ENCODE peak calls at places on chromosome 6, in six cellular contexts. B is GM12865, U is astrocyte of the spinal cord, N is astrocyte of the cerebellum, I is A673, C is pancreas. W is an unnamed sample.

GRCh38 chr6:131250121-131250520 is 114.9 kb downstream of the AKAP7 start:
- DNase-seq in I (peak), C (peak), U (peak), N (peak), B (peak), W (peak)

GRCh38 chr6:16136536-16137450 is 7.9 kb downstream of the MYLIP start:
- DNase-seq in C (no peak), U (peak), I (no peak), N (peak), B (peak), W (peak)

GRCh38 chr6:109455161-109455501 is 441 bp downstream of the MICAL1 start:
- DNase-seq in B (peak), N (no peak), C (no peak), U (no peak), I (no peak), W (no peak)

GRCh38 chr6:116210750-116211425 is 43.0 kb downstream of the TSPYL4 start:
- DNase-seq in C (no peak), N (no peak), B (no peak), U (peak), I (no peak), W (no peak)

GRCh38 chr6:43796910-43797890 is 27.2 kb downstream of the VEGFA start:
- DNase-seq in U (no peak), C (no peak), I (no peak), N (no peak), B (no peak), W (no peak)

GRCh38 chr6:135087403-135087802 is 32.8 kb upstream of the HBS1L start:
- DNase-seq in U (no peak), B (peak), C (no peak), I (peak), N (no peak), W (no peak)

GRCh38 chr6:97726378-97726777 is 443.4 kb upstream of the MMS22L start:
- DNase-seq in U (no peak), I (no peak), B (no peak), C (no peak), N (no peak), W (no peak)

GRCh38 chr6:110325197-110325596 is 33.0 kb downstream of the METTL24 start:
- DNase-seq in C (peak), B (no peak), I (no peak), N (peak), U (peak), W (peak)

GRCh38 chr6:69018911-69019310 is 383.8 kb downstream of the ADGRB3 start:
- DNase-seq in U (no peak), I (no peak), B (no peak), N (no peak), C (no peak), W (no peak)

GRCh38 chr6:166365221-166365620 is 17.5 kb downstream of the MPC1 start:
- DNase-seq in N (peak), U (peak), C (no peak), B (no peak), I (peak), W (peak)

GRCh38 chr6:166364480-166364879 is 18.3 kb downstream of the MPC1 start:
- DNase-seq in B (no peak), U (no peak), I (no peak), C (no peak), N (no peak), W (no peak)

GRCh38 chr6:166361080-166361429 is 18.7 kb upstream of the SFT2D1 start:
- DNase-seq in U (peak), C (no peak), B (no peak), I (no peak), N (no peak), W (peak)

GRCh38 chr6:166355552-166355951 is 13.2 kb upstream of the SFT2D1 start:
- DNase-seq in B (no peak), N (no peak), I (no peak), U (no peak), C (no peak), W (no peak)

GRCh38 chr6:166360243-166361079 is 18.1 kb upstream of the SFT2D1 start:
- DNase-seq in I (no peak), N (no peak), U (peak), B (no peak), C (no peak), W (peak)
- H3K4me3 ChIP-seq in I (no peak), N (no peak), U (no peak), B (no peak), C (no peak), W (no peak)

GRCh38 chr6:96542702-96543101 is 20.2 kb upstream of the FHL5 start:
- DNase-seq in B (peak), C (no peak), U (no peak), N (no peak), I (peak), W (peak)
- TF ChIP-seq CTCF in B (peak), C (no peak), U (peak), N (peak), I (peak), W (peak)

DNA sequence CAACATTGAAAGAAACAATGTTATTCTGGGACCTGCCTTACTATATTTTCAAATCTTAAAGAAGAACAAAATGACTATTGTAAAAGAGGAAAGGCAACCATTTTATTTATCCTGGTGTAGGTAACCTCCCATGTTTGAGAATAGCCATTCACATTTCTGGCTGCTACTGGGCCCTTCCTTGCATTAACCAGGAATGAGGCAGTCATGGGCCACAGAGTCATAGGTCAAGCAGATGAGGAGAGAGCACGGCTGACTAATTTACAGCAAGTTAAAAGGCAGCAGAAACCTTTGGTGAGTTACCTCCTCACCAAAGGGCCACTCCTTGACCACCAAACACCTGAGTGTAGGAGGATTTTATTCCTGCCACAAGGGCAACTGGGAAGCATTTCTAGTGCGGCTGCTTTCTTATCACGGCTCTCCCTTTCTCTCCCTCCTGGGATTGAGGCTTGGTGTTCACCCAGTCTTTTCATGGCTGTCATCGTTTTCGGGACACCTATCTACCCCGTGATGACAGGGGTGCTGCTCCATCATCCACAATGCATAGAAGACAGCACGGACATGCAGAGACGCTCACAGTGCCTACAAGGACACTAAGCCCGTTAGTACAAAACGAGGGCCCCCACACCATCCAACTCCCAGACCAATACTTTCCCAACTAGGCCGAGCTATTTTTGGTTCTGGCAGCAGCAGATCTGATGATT is 4.4 kb upstream of the LAMA4 start:
- DNase-seq in B (no peak), N (no peak), U (no peak), I (no peak), C (no peak), W (peak)
- H3K4me3 ChIP-seq in B (no peak), N (no peak), U (no peak), I (no peak), C (no peak), W (no peak)

DNA sequence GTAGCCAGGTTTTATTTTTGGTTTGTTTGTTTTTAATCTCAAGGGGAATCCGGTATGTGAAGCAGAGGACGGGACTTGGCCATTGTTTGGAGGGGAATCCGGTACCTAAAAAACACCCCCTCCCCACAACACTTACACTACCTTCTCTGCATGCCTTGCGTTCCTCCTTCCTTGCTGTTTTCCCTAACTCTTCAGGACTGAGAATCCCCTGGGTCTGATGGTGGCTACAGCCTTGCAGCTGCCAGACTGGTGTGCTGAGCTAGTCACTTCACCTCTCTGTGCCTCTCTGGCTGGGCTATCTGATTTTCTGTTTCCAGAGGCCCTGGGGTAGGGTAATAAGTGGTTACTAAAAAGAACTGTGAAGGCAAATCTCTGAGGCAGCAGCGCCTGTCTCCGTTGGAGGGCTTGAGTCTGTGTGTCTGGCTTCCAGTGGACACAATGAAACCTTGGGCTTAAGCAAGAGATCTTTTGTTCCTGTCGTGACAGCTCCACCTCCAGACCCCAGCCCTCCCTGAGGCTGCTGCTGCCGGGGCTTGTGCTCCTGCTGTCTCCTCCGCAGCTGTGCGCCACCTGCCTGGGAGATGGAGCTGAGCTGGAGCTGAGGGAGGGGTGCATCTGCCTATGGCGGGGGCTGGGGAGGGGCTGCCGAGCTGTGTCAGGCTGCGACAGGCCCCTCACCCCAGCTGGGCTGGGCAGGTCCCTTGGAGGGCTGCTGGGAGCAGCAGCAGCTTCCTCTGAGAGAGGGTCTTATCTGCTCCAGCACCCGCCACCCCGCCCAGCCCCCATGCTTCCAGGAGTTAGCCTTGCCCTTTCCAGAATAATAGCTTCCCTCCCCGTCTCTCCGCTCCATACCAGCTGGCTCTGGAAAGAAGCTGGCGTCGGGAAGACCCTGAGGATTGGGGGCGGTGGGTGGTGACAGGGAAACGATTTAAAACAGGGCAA is 65.8 kb upstream of the CCDC167 start:
- DNase-seq in C (no peak), N (no peak), U (no peak), I (peak), B (peak), W (no peak)
- TF ChIP-seq CTCF in C (no peak), N (peak), U (peak), I (peak), B (no peak), W (no peak)

GRCh38 chr6:12751694-12752304 is 35.2 kb downstream of the PHACTR1 start:
- DNase-seq in I (peak), N (peak), B (peak), U (peak), C (peak), W (peak)

GRCh38 chr6:12750416-12750815 is 33.8 kb downstream of the PHACTR1 start:
- DNase-seq in C (no peak), B (no peak), I (no peak), U (no peak), N (no peak), W (no peak)

GRCh38 chr6:12749531-12750379 is 33.2 kb downstream of the PHACTR1 start:
- DNase-seq in U (no peak), N (no peak), C (no peak), I (no peak), B (no peak), W (no peak)

GRCh38 chr6:12748411-12748810 is 31.8 kb downstream of the PHACTR1 start:
- DNase-seq in C (no peak), I (no peak), B (no peak), N (no peak), U (no peak), W (no peak)

DNA sequence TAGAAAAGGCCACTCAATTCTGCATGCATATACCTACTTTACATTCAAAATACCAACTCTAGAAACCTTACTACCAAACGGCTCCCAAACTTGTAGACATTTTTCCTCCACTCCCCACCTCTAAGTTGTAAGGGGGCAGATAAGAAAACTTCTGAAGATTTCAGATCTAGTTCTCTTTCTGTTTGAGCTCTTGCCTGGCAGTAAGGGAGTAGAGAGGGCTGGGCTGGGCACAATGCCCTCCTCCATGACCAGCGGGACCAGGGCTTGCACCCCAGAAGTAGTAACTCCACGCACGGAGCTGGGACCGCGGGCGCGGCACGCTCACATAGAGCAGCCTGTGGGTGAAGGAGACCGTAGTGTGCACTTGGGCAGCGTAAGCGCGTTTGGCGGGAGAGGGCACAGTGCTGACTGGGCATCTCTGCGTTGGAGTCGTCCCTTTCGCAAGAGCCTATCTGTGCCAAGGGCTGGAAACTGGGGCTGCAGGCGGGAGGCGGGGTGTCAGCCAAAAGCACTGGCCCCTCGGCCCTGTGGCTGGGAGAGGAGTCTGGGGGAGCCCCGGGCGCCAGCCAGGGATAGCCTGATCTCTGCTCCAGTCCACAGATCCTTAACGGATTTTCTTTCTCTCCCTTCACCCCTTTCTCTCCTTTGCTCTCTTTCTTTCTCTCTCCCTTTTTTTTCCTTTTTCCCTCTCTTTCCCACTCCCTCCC is 32.4 kb downstream of the PHACTR1 start:
- DNase-seq in U (no peak), N (no peak), B (no peak), C (no peak), I (no peak), W (no peak)
- H3K4me3 ChIP-seq in U (no peak), N (peak), B (no peak), C (no peak), I (no peak), W (no peak)

GRCh38 chr6:11309947-11310665 is 77.6 kb upstream of the NEDD9 start:
- DNase-seq in C (no peak), U (no peak), I (no peak), B (no peak), N (no peak), W (peak)
- TF ChIP-seq CTCF in C (no peak), U (no peak), I (no peak), B (no peak), N (no peak), W (no peak)

DNA sequence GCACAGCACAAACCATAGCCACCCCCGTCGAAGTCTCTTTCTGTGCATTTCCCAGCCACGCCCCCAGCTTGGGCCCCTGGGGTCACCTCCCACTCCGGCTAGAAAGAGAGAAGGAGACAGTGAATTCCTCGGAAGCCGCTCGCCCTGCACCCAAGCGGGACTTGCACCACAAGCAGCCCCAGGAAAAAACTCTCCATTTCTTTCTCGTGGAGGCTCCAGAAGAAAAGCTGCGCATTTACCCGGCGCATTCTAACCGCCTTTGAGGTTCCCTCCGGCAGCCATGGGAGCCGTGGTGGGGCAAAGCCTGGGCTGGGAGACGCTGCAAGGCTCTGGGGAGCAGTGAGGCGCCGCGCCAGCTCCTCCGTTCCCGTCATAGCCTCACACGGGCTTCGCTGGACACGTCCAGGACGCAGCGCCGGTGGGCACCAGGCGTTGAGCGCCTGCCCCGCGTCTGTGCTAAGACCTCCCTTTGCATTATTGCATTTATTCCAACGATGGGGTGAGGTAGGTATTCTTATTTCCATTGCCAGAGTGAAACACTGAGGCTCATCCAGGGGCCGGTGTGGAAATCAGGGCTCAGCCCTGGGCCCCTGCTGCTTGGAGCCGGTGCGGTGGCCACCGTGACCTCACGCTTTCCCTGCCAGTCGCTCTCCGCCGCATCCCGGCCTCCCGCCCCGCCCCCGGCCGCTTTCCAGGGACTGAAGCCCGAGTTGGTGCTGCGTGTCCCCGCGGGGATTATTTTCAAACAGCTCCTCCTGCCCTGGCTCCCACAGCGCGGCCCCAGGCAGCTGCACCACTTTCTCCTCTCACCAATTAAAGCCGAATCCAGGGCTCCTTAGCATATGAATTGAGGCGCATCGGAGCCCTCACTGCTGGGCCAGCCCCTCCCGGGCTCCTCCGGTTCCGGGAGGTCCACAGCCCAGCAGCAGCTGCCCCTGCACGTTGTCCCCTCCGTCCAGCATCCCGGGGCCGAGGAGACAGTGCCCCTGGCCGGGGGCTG is 148.3 kb upstream of the AFDN start:
- DNase-seq in U (peak), I (peak), B (no peak), C (peak), N (no peak), W (no peak)
- H3K4me3 ChIP-seq in U (peak), I (peak), B (no peak), C (peak), N (peak), W (no peak)

DNA sequence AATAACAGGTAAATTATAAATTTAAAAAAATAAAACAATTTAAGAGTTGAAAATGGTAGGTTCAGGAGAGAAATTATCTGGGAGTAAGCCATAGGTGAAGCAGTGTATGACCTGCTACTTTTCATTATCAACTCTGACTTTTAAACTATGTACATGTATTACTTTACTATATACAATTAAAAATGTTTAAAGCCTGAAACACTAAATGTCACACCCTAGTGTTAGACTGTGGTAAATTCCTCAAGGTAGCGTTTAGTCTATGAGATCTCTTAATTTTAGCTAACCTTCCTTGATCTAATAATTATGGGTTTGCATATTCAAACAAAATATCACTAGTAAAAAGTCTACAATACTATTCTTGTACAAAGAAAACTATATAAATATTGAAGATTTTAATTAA is 22.3 kb upstream of the TBC1D32 start:
- DNase-seq in N (no peak), B (no peak), I (no peak), C (no peak), U (no peak), W (no peak)
- TF ChIP-seq CTCF in N (no peak), B (no peak), I (no peak), C (no peak), U (peak), W (peak)